ENCODE peak calls at places on chromosomes 4 and X, in ten cellular contexts. One of them, this sample, is unnamed.
A peak's percentile ranks its signal among the peaks of the same experiment; 100 is the strongest.

GRCh38 chr4:13215560-13215959 is 268.6 kb downstream of the RAB28 start:
- DNase-seq in stomach: no peak
- DNase-seq in GM23338: no peak
- DNase-seq in sigmoid colon: no peak
- DNase-seq in HepG2: no peak
- DNase-seq in SK-N-SH: no peak
- DNase-seq in transverse colon: no peak
- DNase-seq in esophagus muscularis mucosa: no peak
- DNase-seq in Panc1: no peak
- DNase-seq in K562: no peak
- DNase-seq in this sample: no peak

GRCh38 chr4:113747949-113748348 is 13.6 kb downstream of the CAMK2D start:
- DNase-seq in transverse colon: no peak
- DNase-seq in GM23338: no peak
- DNase-seq in stomach: no peak
- DNase-seq in sigmoid colon: no peak
- DNase-seq in HepG2: peak; percentile 33
- DNase-seq in K562: no peak
- DNase-seq in SK-N-SH: no peak
- DNase-seq in esophagus muscularis mucosa: no peak
- DNase-seq in Panc1: no peak
- DNase-seq in this sample: no peak

GRCh38 chrX:114626323-114626722 is 42.4 kb downstream of the HTR2C start:
- DNase-seq in SK-N-SH: peak; percentile 12
- DNase-seq in transverse colon: no peak
- DNase-seq in GM23338: peak; percentile 26
- DNase-seq in stomach: no peak
- DNase-seq in esophagus muscularis mucosa: no peak
- DNase-seq in K562: peak; percentile 7
- DNase-seq in Panc1: no peak
- DNase-seq in HepG2: peak; percentile 0
- DNase-seq in sigmoid colon: no peak
- DNase-seq in this sample: no peak

GRCh38 chrX:80792205-80792604 is 17.5 kb downstream of the BRWD3 start:
- DNase-seq in sigmoid colon: no peak
- DNase-seq in HepG2: no peak
- DNase-seq in stomach: no peak
- DNase-seq in esophagus muscularis mucosa: no peak
- DNase-seq in transverse colon: no peak
- DNase-seq in K562: no peak
- DNase-seq in Panc1: no peak
- DNase-seq in GM23338: no peak
- DNase-seq in SK-N-SH: no peak
- DNase-seq in this sample: no peak

GRCh38 chrX:93580634-93581033 is 92.7 kb downstream of the NAP1L3 start:
- DNase-seq in esophagus muscularis mucosa: no peak
- DNase-seq in sigmoid colon: no peak
- DNase-seq in GM23338: no peak
- DNase-seq in SK-N-SH: no peak
- DNase-seq in transverse colon: no peak
- DNase-seq in K562: no peak
- DNase-seq in HepG2: no peak
- DNase-seq in stomach: no peak
- DNase-seq in Panc1: no peak
- DNase-seq in this sample: no peak

GRCh38 chr4:173834151-173834550 is 304.1 kb upstream of the HAND2 start:
- DNase-seq in Panc1: no peak
- DNase-seq in SK-N-SH: no peak
- DNase-seq in K562: no peak
- DNase-seq in esophagus muscularis mucosa: no peak
- DNase-seq in sigmoid colon: no peak
- DNase-seq in GM23338: peak; percentile 11
- DNase-seq in stomach: no peak
- DNase-seq in HepG2: no peak
- DNase-seq in transverse colon: no peak
- DNase-seq in this sample: no peak

GRCh38 chr4:87236851-87237250 is 16.4 kb upstream of the KLHL8 start:
- DNase-seq in K562: no peak
- DNase-seq in SK-N-SH: no peak
- DNase-seq in Panc1: no peak
- DNase-seq in GM23338: no peak
- DNase-seq in stomach: no peak
- DNase-seq in esophagus muscularis mucosa: no peak
- DNase-seq in transverse colon: no peak
- DNase-seq in HepG2: peak; percentile 11
- DNase-seq in sigmoid colon: no peak
- DNase-seq in this sample: no peak

GRCh38 chrX:78092296-78092695 is 11.8 kb upstream of the PGK1 start:
- DNase-seq in transverse colon: no peak
- DNase-seq in HepG2: peak; percentile 12
- DNase-seq in Panc1: no peak
- DNase-seq in stomach: no peak
- DNase-seq in K562: no peak
- DNase-seq in esophagus muscularis mucosa: no peak
- DNase-seq in SK-N-SH: no peak
- DNase-seq in sigmoid colon: no peak
- DNase-seq in GM23338: peak; percentile 70
- DNase-seq in this sample: no peak

GRCh38 chrX:80765226-80765625 is 44.5 kb downstream of the BRWD3 start:
- DNase-seq in transverse colon: no peak
- DNase-seq in SK-N-SH: no peak
- DNase-seq in sigmoid colon: no peak
- DNase-seq in Panc1: peak; percentile 36
- DNase-seq in esophagus muscularis mucosa: no peak
- DNase-seq in stomach: no peak
- DNase-seq in HepG2: peak; percentile 4
- DNase-seq in K562: no peak
- DNase-seq in GM23338: peak; percentile 5
- DNase-seq in this sample: no peak

DNA sequence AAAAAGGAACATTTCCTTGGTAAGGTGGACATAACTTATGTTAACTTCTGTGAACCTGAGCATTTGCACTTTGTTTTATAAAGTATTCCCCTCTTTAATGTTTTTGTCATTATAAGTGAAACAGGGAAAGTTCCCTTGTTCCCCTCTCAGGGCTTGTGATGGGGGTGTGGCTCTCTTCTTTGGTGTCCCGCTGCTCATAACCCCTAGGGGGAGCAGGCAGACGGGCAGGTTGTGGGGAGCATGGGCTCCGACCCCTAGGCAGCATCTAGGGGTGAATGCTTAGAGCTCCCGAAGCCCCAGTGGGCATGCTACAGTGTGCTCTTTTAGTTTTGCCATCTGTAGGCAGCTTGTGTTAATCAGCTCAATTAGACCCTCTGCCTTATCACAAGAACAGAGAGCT is 200.4 kb downstream of the DACH2 start:
- DNase-seq in HepG2: peak; percentile 10
- DNase-seq in esophagus muscularis mucosa: no peak
- DNase-seq in K562: no peak
- DNase-seq in sigmoid colon: no peak
- DNase-seq in GM23338: peak; percentile 58
- DNase-seq in stomach: no peak
- DNase-seq in Panc1: no peak
- DNase-seq in transverse colon: no peak
- DNase-seq in SK-N-SH: peak; percentile 0
- DNase-seq in this sample: no peak
- TF ChIP-seq CTCF in HepG2: peak; percentile 56
- TF ChIP-seq CTCF in esophagus muscularis mucosa: no peak
- TF ChIP-seq CTCF in K562: no peak
- TF ChIP-seq CTCF in sigmoid colon: no peak
- TF ChIP-seq CTCF in GM23338: peak; percentile 67
- TF ChIP-seq CTCF in stomach: no peak
- TF ChIP-seq CTCF in Panc1: peak; percentile 16
- TF ChIP-seq CTCF in transverse colon: no peak
- TF ChIP-seq CTCF in SK-N-SH: peak; percentile 38
- TF ChIP-seq CTCF in this sample: no peak

DNA sequence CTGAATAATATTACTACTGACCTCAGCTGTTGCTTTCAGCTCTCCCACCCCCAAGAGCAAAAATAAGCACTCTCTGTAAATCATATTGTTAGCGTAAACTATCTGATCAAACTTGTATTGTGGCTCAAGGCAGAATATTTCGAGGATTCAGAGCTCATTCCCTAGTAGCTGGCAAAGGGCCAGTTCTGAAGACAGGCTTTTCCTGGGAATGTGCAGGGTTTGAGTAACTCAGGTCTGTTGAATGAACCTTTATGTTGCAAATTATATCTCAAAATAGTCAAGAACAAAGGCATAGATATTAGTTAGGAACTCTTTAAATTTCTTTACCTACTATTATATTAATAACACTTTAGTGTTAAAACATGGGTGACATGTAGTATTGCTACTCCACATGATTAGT is 454.9 kb downstream of the CCSER1 start:
- DNase-seq in transverse colon: no peak
- DNase-seq in sigmoid colon: no peak
- DNase-seq in HepG2: no peak
- DNase-seq in K562: no peak
- DNase-seq in GM23338: peak; percentile 30
- DNase-seq in esophagus muscularis mucosa: no peak
- DNase-seq in stomach: no peak
- DNase-seq in Panc1: no peak
- DNase-seq in SK-N-SH: no peak
- DNase-seq in this sample: no peak
- TF ChIP-seq POLR2AphosphoS5 in transverse colon: no peak
- TF ChIP-seq POLR2AphosphoS5 in sigmoid colon: no peak
- TF ChIP-seq POLR2AphosphoS5 in HepG2: no peak
- TF ChIP-seq POLR2AphosphoS5 in K562: no peak
- TF ChIP-seq POLR2AphosphoS5 in GM23338: no peak
- TF ChIP-seq POLR2AphosphoS5 in esophagus muscularis mucosa: no peak
- TF ChIP-seq POLR2AphosphoS5 in stomach: no peak
- TF ChIP-seq POLR2AphosphoS5 in Panc1: no peak
- TF ChIP-seq POLR2AphosphoS5 in SK-N-SH: no peak
- TF ChIP-seq POLR2AphosphoS5 in this sample: no peak

GRCh38 chrX:119539872-119540271 is 25.3 kb downstream of the STEEP1 start:
- DNase-seq in SK-N-SH: no peak
- DNase-seq in transverse colon: no peak
- DNase-seq in sigmoid colon: no peak
- DNase-seq in esophagus muscularis mucosa: no peak
- DNase-seq in HepG2: no peak
- DNase-seq in stomach: no peak
- DNase-seq in GM23338: peak; percentile 40
- DNase-seq in Panc1: no peak
- DNase-seq in K562: peak; percentile 12
- DNase-seq in this sample: no peak

GRCh38 chrX:119541188-119541587 is 24.0 kb downstream of the STEEP1 start:
- DNase-seq in HepG2: no peak
- DNase-seq in K562: no peak
- DNase-seq in esophagus muscularis mucosa: no peak
- DNase-seq in GM23338: peak; percentile 8
- DNase-seq in transverse colon: no peak
- DNase-seq in stomach: no peak
- DNase-seq in Panc1: peak; percentile 33
- DNase-seq in sigmoid colon: no peak
- DNase-seq in SK-N-SH: no peak
- DNase-seq in this sample: no peak

GRCh38 chrX:119537487-119537886 is 27.7 kb downstream of the STEEP1 start:
- DNase-seq in SK-N-SH: no peak
- DNase-seq in sigmoid colon: no peak
- DNase-seq in GM23338: no peak
- DNase-seq in K562: no peak
- DNase-seq in HepG2: no peak
- DNase-seq in stomach: no peak
- DNase-seq in Panc1: no peak
- DNase-seq in transverse colon: no peak
- DNase-seq in esophagus muscularis mucosa: no peak
- DNase-seq in this sample: no peak
- H3K4me3 ChIP-seq in SK-N-SH: no peak overlapping the region
- H3K4me3 ChIP-seq in sigmoid colon: no peak overlapping the region
- H3K4me3 ChIP-seq in GM23338: no peak overlapping the region
- H3K4me3 ChIP-seq in K562: no peak overlapping the region
- H3K4me3 ChIP-seq in HepG2: no peak overlapping the region
- H3K4me3 ChIP-seq in stomach: no peak overlapping the region
- H3K4me3 ChIP-seq in Panc1: no peak overlapping the region
- H3K4me3 ChIP-seq in transverse colon: no peak overlapping the region
- H3K4me3 ChIP-seq in esophagus muscularis mucosa: no peak overlapping the region
- H3K4me3 ChIP-seq in this sample: no peak overlapping the region

GRCh38 chrX:118183606-118184005 is 67.0 kb upstream of the KLHL13 start:
- DNase-seq in sigmoid colon: no peak
- DNase-seq in SK-N-SH: no peak
- DNase-seq in stomach: no peak
- DNase-seq in esophagus muscularis mucosa: no peak
- DNase-seq in transverse colon: no peak
- DNase-seq in Panc1: no peak
- DNase-seq in GM23338: peak; percentile 45
- DNase-seq in HepG2: no peak
- DNase-seq in K562: no peak
- DNase-seq in this sample: no peak
- TF ChIP-seq CTCF in sigmoid colon: no peak
- TF ChIP-seq CTCF in SK-N-SH: peak; percentile 35
- TF ChIP-seq CTCF in stomach: no peak
- TF ChIP-seq CTCF in esophagus muscularis mucosa: no peak
- TF ChIP-seq CTCF in transverse colon: peak; percentile 13
- TF ChIP-seq CTCF in Panc1: peak; percentile 33
- TF ChIP-seq CTCF in GM23338: peak; percentile 63
- TF ChIP-seq CTCF in HepG2: peak; percentile 23
- TF ChIP-seq CTCF in K562: peak; percentile 24
- TF ChIP-seq CTCF in this sample: no peak

GRCh38 chr4:183987987-183988392 is 82.9 kb downstream of the STOX2 start:
- DNase-seq in GM23338: peak; percentile 35
- DNase-seq in Panc1: peak; percentile 28
- DNase-seq in K562: peak; percentile 16
- DNase-seq in HepG2: peak; percentile 7
- DNase-seq in transverse colon: peak; percentile 61
- DNase-seq in esophagus muscularis mucosa: no peak
- DNase-seq in sigmoid colon: peak; percentile 90
- DNase-seq in SK-N-SH: peak; percentile 54
- DNase-seq in stomach: peak; percentile 68
- DNase-seq in this sample: peak; percentile 81
- TF ChIP-seq POLR2AphosphoS5 in GM23338: no peak
- TF ChIP-seq POLR2AphosphoS5 in Panc1: no peak
- TF ChIP-seq POLR2AphosphoS5 in K562: no peak
- TF ChIP-seq POLR2AphosphoS5 in HepG2: no peak
- TF ChIP-seq POLR2AphosphoS5 in transverse colon: peak; percentile 69
- TF ChIP-seq POLR2AphosphoS5 in esophagus muscularis mucosa: peak; percentile 95
- TF ChIP-seq POLR2AphosphoS5 in sigmoid colon: peak; percentile 69
- TF ChIP-seq POLR2AphosphoS5 in SK-N-SH: peak; percentile 59
- TF ChIP-seq POLR2AphosphoS5 in stomach: peak; percentile 93
- TF ChIP-seq POLR2AphosphoS5 in this sample: no peak

GRCh38 chr4:75154994-75155393 is 222.1 kb downstream of the PARM1 start:
- DNase-seq in esophagus muscularis mucosa: no peak
- DNase-seq in GM23338: no peak
- DNase-seq in transverse colon: no peak
- DNase-seq in SK-N-SH: no peak
- DNase-seq in sigmoid colon: no peak
- DNase-seq in stomach: no peak
- DNase-seq in Panc1: no peak
- DNase-seq in HepG2: no peak
- DNase-seq in K562: no peak
- DNase-seq in this sample: no peak
- H3K4me3 ChIP-seq in esophagus muscularis mucosa: no peak overlapping the region
- H3K4me3 ChIP-seq in GM23338: no peak overlapping the region
- H3K4me3 ChIP-seq in transverse colon: no peak overlapping the region
- H3K4me3 ChIP-seq in SK-N-SH: no peak overlapping the region
- H3K4me3 ChIP-seq in sigmoid colon: no peak overlapping the region
- H3K4me3 ChIP-seq in stomach: no peak overlapping the region
- H3K4me3 ChIP-seq in Panc1: no peak overlapping the region
- H3K4me3 ChIP-seq in HepG2: no peak overlapping the region
- H3K4me3 ChIP-seq in K562: no peak overlapping the region
- H3K4me3 ChIP-seq in this sample: no peak overlapping the region